ENCODE peak calls at places on chromosome 13, in nine cellular contexts. R, D, S, H, M, T, W, C and Q are unnamed samples.

GRCh38 chr13:110119943-110120905 is 186.7 kb downstream of the COL4A1 start:
- DNase-seq in D (no peak), C (peak; percentile 2), M (no peak), R (no peak), T (no peak), S (peak; percentile 73), W (no peak), H (peak; percentile 71), Q (peak; percentile 61)

GRCh38 chr13:94305033-94305432 is 174.4 kb downstream of the DCT start:
- DNase-seq in M (no peak), S (peak; percentile 30), H (no peak), T (no peak), D (no peak), R (no peak), C (no peak), W (no peak), Q (no peak)

GRCh38 chr13:30873519-30873918 is 32.6 kb upstream of the MEDAG start:
- DNase-seq in R (no peak), D (no peak), W (no peak), M (no peak), S (no peak), H (peak; percentile 42), T (no peak), C (no peak), Q (no peak)

GRCh38 chr13:50589651-50590054 is 253.8 kb downstream of the DLEU7 start:
- DNase-seq in T (no peak), C (no peak), H (peak; percentile 97), S (peak; percentile 65), D (no peak), W (no peak), R (peak; percentile 79), M (peak; percentile 28), Q (peak; percentile 77)

GRCh38 chr13:112587359-112587766 is 590 bp downstream of the TUBGCP3 start:
- DNase-seq in S (peak; percentile 74), C (peak; percentile 67), M (peak; percentile 93), H (peak; percentile 79), R (peak; percentile 90), T (peak; percentile 77), D (peak; percentile 76), W (peak; percentile 55), Q (peak; percentile 24)

GRCh38 chr13:102877285-102877684 is 31.5 kb downstream of the ERCC5 start:
- DNase-seq in M (peak; percentile 42), W (no peak), S (no peak), H (peak; percentile 75), T (no peak), D (no peak), C (no peak), R (peak; percentile 81), Q (peak; percentile 51)

GRCh38 chr13:113999618-113999910 is 25.7 kb upstream of the C13orf46 start:
- DNase-seq in S (no peak), D (no peak), R (no peak), H (no peak), T (no peak), M (no peak), W (no peak), C (no peak), Q (no peak)

GRCh38 chr13:39874331-39875055 is 219.0 kb downstream of the COG6 start:
- DNase-seq in H (no peak), C (no peak), R (no peak), S (no peak), M (no peak), T (no peak), D (no peak), W (no peak), Q (no peak)

GRCh38 chr13:67184247-67184646 is 45.9 kb downstream of the PCDH9 start:
- DNase-seq in R (no peak), C (no peak), H (no peak), T (no peak), S (peak; percentile 54), M (no peak), D (no peak), W (no peak), Q (no peak)

GRCh38 chr13:25217023-25217909 is 45.2 kb upstream of the AMER2 start:
- DNase-seq in W (no peak), T (no peak), C (no peak), M (no peak), S (peak; percentile 2), H (peak; percentile 62), D (no peak), R (peak; percentile 39), Q (peak; percentile 21)

GRCh38 chr13:110542311-110542796 is 19.2 kb downstream of the RAB20 start:
- DNase-seq in R (no peak), M (no peak), C (no peak), T (no peak), D (no peak), S (no peak), W (no peak), H (no peak), Q (no peak)

DNA sequence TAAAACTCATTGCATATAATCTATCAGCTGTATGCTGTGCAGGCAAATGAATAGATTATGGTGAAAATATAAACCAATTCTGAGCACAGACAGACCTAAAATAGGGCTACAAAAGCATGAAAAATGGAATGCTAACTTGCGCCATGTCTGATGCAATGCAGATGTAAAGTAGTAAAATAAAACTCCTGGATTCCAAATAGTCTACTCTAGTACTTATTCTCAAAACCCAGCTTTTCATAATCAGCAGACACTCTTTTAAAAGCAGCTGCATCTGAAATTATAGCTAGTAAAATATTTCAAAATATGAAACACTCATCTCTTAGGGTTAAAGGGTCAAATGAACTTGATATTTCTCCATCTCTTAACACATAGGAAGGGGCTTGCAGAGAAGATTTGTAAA is 4.7 kb upstream of the POMP start:
- DNase-seq in W (no peak), H (no peak), T (no peak), D (no peak), R (no peak), S (no peak), M (no peak), C (no peak), Q (no peak)
- H3K4me1 ChIP-seq in W (peaks cover 11% of the 10 kb centered on the region), H (peaks cover 4% of the 10 kb centered on the region), T (peaks cover 6% of the 10 kb centered on the region), D (peaks cover 10% of the 10 kb centered on the region), R (peaks cover 5% of the 10 kb centered on the region), S (peaks cover 15% of the 10 kb centered on the region), M (peaks cover 7% of the 10 kb centered on the region), C (no peaks in the 10 kb centered on the region), Q (peaks cover 6% of the 10 kb centered on the region)

DNA sequence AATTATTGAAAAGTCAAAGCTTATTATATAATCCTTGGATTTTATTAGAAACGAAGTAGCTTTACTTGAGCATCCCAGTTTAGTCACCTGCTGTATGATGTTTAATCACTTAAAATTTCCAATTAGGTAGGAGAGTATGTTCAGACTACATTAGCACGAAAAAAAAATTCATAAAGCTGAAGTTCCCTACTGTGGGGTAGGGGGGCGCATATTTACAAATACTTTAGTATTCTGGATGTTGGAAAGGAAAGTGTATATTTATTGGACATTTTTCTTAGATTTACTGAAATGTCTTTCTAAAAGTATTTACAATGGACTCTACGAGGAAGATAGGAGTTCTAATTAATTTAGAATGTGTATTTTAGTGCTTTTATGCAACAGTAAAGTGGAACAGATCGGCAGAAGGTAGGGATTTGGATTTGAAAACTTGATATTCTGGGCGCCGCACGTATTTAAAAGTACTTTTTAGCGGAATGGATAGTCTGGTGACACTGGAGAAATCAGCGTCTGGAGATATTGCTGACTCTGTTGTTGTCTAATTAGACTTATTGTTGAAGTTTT is 1.9 kb downstream of the CDK8 start:
- DNase-seq in W (no peak), M (peak; percentile 19), H (peak; percentile 9), D (no peak), T (no peak), R (peak; percentile 23), S (peak; percentile 35), C (no peak), Q (no peak)
- TF ChIP-seq CTCF in W (peak; percentile 49), M (peak; percentile 43), H (peak; percentile 38), D (peak; percentile 22), T (no peak), R (peak; percentile 40), S (peak; percentile 56), C (no peak), Q (peak; percentile 37)

DNA sequence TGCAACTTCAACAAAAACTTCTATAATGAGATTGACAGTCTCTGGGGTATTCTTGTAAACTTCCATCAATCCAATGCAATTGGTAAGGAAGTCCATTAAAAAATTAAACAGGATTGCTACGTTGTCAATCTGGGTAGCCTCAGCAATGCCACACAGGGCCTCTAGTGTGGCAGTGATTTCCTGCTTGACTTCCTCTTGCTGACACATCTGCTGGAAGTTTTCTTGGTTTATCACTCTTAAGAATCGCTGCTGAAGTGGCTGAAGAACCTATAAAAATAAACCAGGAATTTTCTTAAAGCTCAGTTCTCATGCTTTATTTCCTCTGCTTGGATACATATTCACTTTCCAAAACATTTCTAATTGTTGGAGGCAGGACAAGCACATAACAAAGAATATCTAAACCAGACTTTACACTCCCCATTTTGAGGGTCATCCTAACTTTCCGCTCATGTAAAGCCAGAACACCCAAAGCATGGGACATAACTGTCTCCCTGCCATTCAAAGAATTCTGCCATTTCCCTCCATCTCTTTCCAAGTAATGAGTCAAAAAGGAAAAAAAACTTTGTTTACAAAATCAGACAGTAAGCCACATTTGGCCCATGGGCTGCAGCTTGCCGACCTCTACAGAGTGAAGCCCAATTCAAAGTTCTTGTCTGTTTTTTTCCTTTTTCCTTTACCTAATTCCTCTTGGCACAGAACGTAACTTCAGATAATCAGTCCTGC is 23.2 kb upstream of the EEF1AKMT1 start:
- DNase-seq in M (no peak), D (no peak), H (peak; percentile 37), C (no peak), S (peak; percentile 31), R (no peak), W (no peak), T (no peak), Q (no peak)
- H3K27ac ChIP-seq in M (no peak overlapping the region), D (no peak overlapping the region), H (no peak overlapping the region), C (no peak overlapping the region), S (no peak overlapping the region), R (peak overlapping the region; percentile 75), W (no peak overlapping the region), T (no peak overlapping the region), Q (no peak overlapping the region)

GRCh38 chr13:44116562-44117315 is 237.0 kb downstream of the LACC1 start:
- DNase-seq in C (no peak), S (no peak), R (peak; percentile 49), W (no peak), T (no peak), H (peak; percentile 6), D (peak; percentile 56), M (no peak), Q (no peak)
- H3K4me1 ChIP-seq in C (no peaks in the 10 kb centered on the region), S (no peaks in the 10 kb centered on the region), R (peaks cover 50% of the 10 kb centered on the region), W (peaks cover 14% of the 10 kb centered on the region), T (no peaks in the 10 kb centered on the region), H (no peaks in the 10 kb centered on the region), D (peaks cover 15% of the 10 kb centered on the region), M (peaks cover 30% of the 10 kb centered on the region), Q (no peaks in the 10 kb centered on the region)

GRCh38 chr13:26401578-26402021 is 147.7 kb downstream of the CDK8 start:
- DNase-seq in D (no peak), R (no peak), C (no peak), T (no peak), W (no peak), S (no peak), H (no peak), M (no peak), Q (no peak)
- TF ChIP-seq CTCF in D (no peak), R (no peak), C (no peak), T (no peak), W (no peak), S (no peak), H (no peak), M (no peak), Q (no peak)

GRCh38 chr13:51795419-51795818 is 8.5 kb downstream of the DHRS12 start:
- DNase-seq in R (no peak), H (no peak), D (no peak), C (no peak), W (no peak), M (no peak), S (no peak), T (no peak), Q (no peak)
- H3K27ac ChIP-seq in R (no peak overlapping the region), H (no peak overlapping the region), D (no peak overlapping the region), C (no peak overlapping the region), W (no peak overlapping the region), M (no peak overlapping the region), S (no peak overlapping the region), T (no peak overlapping the region), Q (no peak overlapping the region)

GRCh38 chr13:27956576-27957300 is 12.4 kb downstream of the CDX2 start:
- DNase-seq in C (no peak), W (no peak), R (no peak), M (peak; percentile 24), D (no peak), S (peak; percentile 74), T (no peak), H (no peak), Q (no peak)
- H3K4me1 ChIP-seq in C (peaks cover 8% of the 10 kb centered on the region), W (peaks cover 12% of the 10 kb centered on the region), R (peaks cover 2% of the 10 kb centered on the region), M (peaks cover 29% of the 10 kb centered on the region), D (peaks cover 21% of the 10 kb centered on the region), S (peaks cover 34% of the 10 kb centered on the region), T (peaks cover 19% of the 10 kb centered on the region), H (no peaks in the 10 kb centered on the region), Q (no peaks in the 10 kb centered on the region)